ENCODE peak calls at places on chromosomes 12 and 14, in ten cellular contexts. J, Q, P, Y, A, L, V, E, R and X are unnamed samples.

GRCh38 chr14:48890333-48890732 is 695.8 kb downstream of the RPS29 start:
- DNase-seq in J (no peak), Q (no peak), P (no peak), Y (no peak), A (no peak), L (no peak), V (no peak), E (no peak), R (peak; percentile 0), X (no peak)

GRCh38 chr14:35374273-35374681 is 30.3 kb downstream of the NFKBIA start:
- DNase-seq in J (no peak), Q (peak; percentile 84), P (peak; percentile 99), Y (no peak), A (no peak), L (peak; percentile 95), V (no peak), E (peak; percentile 88), R (peak; percentile 98), X (no peak)

GRCh38 chr12:25997401-25997973 is 39.0 kb downstream of the RASSF8 start:
- DNase-seq in J (peak; percentile 41), Q (peak; percentile 100), P (peak; percentile 80), Y (no peak), A (no peak), L (peak; percentile 96), V (no peak), E (peak; percentile 53), R (peak; percentile 93), X (no peak)

GRCh38 chr12:12810507-12811143 is 2.5 kb upstream of the DDX47 start:
- DNase-seq in J (no peak), Q (peak; percentile 65), P (no peak), Y (no peak), A (no peak), L (no peak), V (peak; percentile 65), E (no peak), R (no peak), X (no peak)

GRCh38 chr14:92507174-92507768 is 6.3 kb upstream of the RIN3 start:
- DNase-seq in J (no peak), Q (peak; percentile 77), P (no peak), Y (no peak), A (no peak), L (no peak), V (no peak), E (no peak), R (no peak), X (no peak)

GRCh38 chr12:9340422-9341259 is 132.4 kb upstream of the PZP start:
- DNase-seq in J (no peak), Q (no peak), P (peak; percentile 100), Y (no peak), A (no peak), L (peak; percentile 43), V (peak; percentile 49), E (peak; percentile 73), R (peak; percentile 92), X (no peak)

GRCh38 chr12:52156757-52157565 is 34.9 kb downstream of the KRT80 start:
- DNase-seq in J (peak; percentile 84), Q (peak; percentile 86), P (peak; percentile 58), Y (peak; percentile 69), A (peak; percentile 77), L (no peak), V (peak; percentile 99), E (no peak), R (peak; percentile 42), X (peak; percentile 70)

GRCh38 chr12:50568338-50569155 is 63.8 kb downstream of the DIP2B start:
- DNase-seq in J (no peak), Q (no peak), P (peak; percentile 40), Y (no peak), A (no peak), L (no peak), V (no peak), E (no peak), R (peak; percentile 39), X (no peak)

GRCh38 chr14:87409401-87409800 is 583.6 kb downstream of the GALC start:
- DNase-seq in J (no peak), Q (no peak), P (no peak), Y (no peak), A (no peak), L (peak; percentile 67), V (no peak), E (peak; percentile 43), R (peak; percentile 65), X (no peak)

GRCh38 chr12:27025116-27025515 is 2.8 kb downstream of the MED21 start:
- DNase-seq in J (no peak), Q (peak; percentile 64), P (no peak), Y (no peak), A (no peak), L (no peak), V (no peak), E (no peak), R (peak; percentile 15), X (no peak)

GRCh38 chr12:91781114-91781513 is 364.5 kb downstream of the BTG1 start:
- DNase-seq in J (no peak), Q (peak; percentile 33), P (peak; percentile 18), Y (no peak), A (no peak), L (peak; percentile 25), V (no peak), E (peak; percentile 21), R (peak; percentile 66), X (no peak)

GRCh38 chr14:50447491-50447890 is 50.8 kb upstream of the CDKL1 start:
- DNase-seq in J (no peak), Q (peak; percentile 93), P (no peak), Y (no peak), A (no peak), L (peak; percentile 69), V (no peak), E (no peak), R (peak; percentile 21), X (no peak)

GRCh38 chr14:32468955-32469354 is 139.9 kb downstream of the AKAP6 start:
- DNase-seq in J (no peak), Q (peak; percentile 75), P (peak; percentile 84), Y (no peak), A (peak; percentile 35), L (peak; percentile 71), V (no peak), E (no peak), R (peak; percentile 72), X (no peak)

GRCh38 chr14:95811813-95812212 is 64.8 kb upstream of the TUNAR start:
- DNase-seq in J (no peak), Q (no peak), P (no peak), Y (no peak), A (no peak), L (no peak), V (no peak), E (no peak), R (no peak), X (no peak)

GRCh38 chr14:33972522-33973162 is 21.8 kb upstream of the EGLN3 start:
- DNase-seq in J (peak; percentile 24), Q (no peak), P (no peak), Y (no peak), A (no peak), L (no peak), V (peak; percentile 59), E (no peak), R (no peak), X (no peak)

GRCh38 chr12:11621797-11622423 is 27.6 kb upstream of the ETV6 start:
- DNase-seq in J (no peak), Q (peak; percentile 6), P (no peak), Y (no peak), A (no peak), L (no peak), V (peak; percentile 76), E (no peak), R (no peak), X (no peak)

GRCh38 chr12:27711312-27711682 is 665 bp downstream of the MRPS35 start:
- DNase-seq in J (no peak), Q (peak; percentile 53), P (no peak), Y (peak; percentile 16), A (no peak), L (no peak), V (no peak), E (no peak), R (no peak), X (no peak)

GRCh38 chr12:90207799-90208198 is 499.2 kb upstream of the ATP2B1 start:
- DNase-seq in J (no peak), Q (no peak), P (no peak), Y (no peak), A (no peak), L (no peak), V (no peak), E (no peak), R (no peak), X (no peak)

GRCh38 chr14:43005807-43006206 is 1399.1 kb downstream of the LRFN5 start:
- DNase-seq in J (no peak), Q (peak; percentile 48), P (peak; percentile 42), Y (no peak), A (no peak), L (no peak), V (no peak), E (no peak), R (peak; percentile 23), X (no peak)
- H3K9me3 ChIP-seq in J (peaks cover 13% of the 10 kb centered on the region), Q (peaks cover 51% of the 10 kb centered on the region), P (no peaks in the 10 kb centered on the region), Y (peaks cover 37% of the 10 kb centered on the region), A (no peaks in the 10 kb centered on the region), L (peaks cover 10% of the 10 kb centered on the region), V (peaks cover 66% of the 10 kb centered on the region), E (peaks cover 23% of the 10 kb centered on the region), R (peaks cover 19% of the 10 kb centered on the region), X (peaks cover 34% of the 10 kb centered on the region)

GRCh38 chr12:114612062-114612461 is 71.9 kb downstream of the TBX3 start:
- DNase-seq in J (no peak), Q (no peak), P (no peak), Y (no peak), A (no peak), L (no peak), V (peak; percentile 34), E (no peak), R (no peak), X (no peak)
- TF ChIP-seq CTCF in J (no peak), Q (no peak), P (no peak), Y (no peak), A (no peak), L (no peak), V (no peak), E (no peak), R (no peak), X (no peak)

GRCh38 chr14:103523583-103523969 is 946 bp upstream of the CKB start:
- DNase-seq in J (no peak), Q (no peak), P (no peak), Y (no peak), A (no peak), L (no peak), V (no peak), E (no peak), R (no peak), X (no peak)
- H3K27ac ChIP-seq in J (no peak overlapping the region), Q (no peak overlapping the region), P (no peak overlapping the region), Y (no peak overlapping the region), A (peak overlapping the region; percentile 86), L (no peak overlapping the region), V (no peak overlapping the region), E (no peak overlapping the region), R (no peak overlapping the region), X (no peak overlapping the region)

DNA sequence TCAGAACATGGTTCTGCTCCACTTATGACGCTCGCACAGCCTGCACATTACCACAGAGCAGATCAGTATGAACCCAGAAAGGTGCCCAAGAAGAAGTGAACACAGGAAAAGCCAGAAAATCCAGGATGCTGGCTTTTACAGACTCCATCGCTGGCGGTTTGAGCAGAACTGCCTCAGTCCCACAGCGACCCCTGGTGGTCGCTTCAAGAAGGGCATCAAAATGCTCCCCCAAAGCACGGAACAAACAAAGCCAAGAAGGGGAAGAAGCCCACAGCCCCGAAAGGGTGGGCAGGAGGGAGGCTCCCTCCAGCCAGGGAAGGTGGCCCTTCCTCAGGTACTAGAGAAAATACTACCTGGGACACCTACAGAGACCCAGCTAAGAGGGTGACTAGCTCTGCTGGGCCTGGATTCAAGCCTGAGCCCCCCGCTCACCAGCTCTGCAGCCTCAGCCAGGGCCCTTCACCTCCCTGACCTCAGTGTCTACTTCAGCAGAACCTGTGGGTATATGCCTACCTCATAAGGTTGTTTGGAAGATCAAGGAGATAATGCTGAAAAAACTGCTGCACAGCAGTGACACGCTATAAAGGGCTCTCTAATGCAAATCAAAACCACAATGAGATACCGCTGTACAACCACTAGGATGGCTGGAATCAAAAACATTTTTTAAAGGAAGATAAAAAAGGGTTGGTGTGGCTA is 98.1 kb downstream of the NCOR2 start:
- DNase-seq in J (peak; percentile 64), Q (peak; percentile 30), P (peak; percentile 18), Y (no peak), A (no peak), L (no peak), V (peak; percentile 88), E (no peak), R (no peak), X (no peak)
- H3K9me3 ChIP-seq in J (no peaks in the 10 kb centered on the region), Q (peaks cover 9% of the 10 kb centered on the region), P (peaks cover 4% of the 10 kb centered on the region), Y (peaks cover 22% of the 10 kb centered on the region), A (no peaks in the 10 kb centered on the region), L (peaks cover 10% of the 10 kb centered on the region), V (peaks cover 42% of the 10 kb centered on the region), E (peaks cover 56% of the 10 kb centered on the region), R (peaks cover 29% of the 10 kb centered on the region), X (peaks cover 5% of the 10 kb centered on the region)